ENCODE peak calls at places on chromosomes 3 and 15, in four cellular contexts. F is MM.1S, R is A549, D is glutamatergic neuron. G is an unnamed sample.

GRCh38 chr15:96593735-96594134 is 263.2 kb downstream of the NR2F2 start:
- DNase-seq in F (no peak), R (no peak), D (no peak), G (no peak)

GRCh38 chr3:46851364-46852328 is 11.6 kb downstream of the MYL3 start:
- DNase-seq in F (no peak), R (no peak), D (peak; percentile 5), G (no peak)

GRCh38 chr15:93179704-93180103 is 90.7 kb upstream of the RGMA start:
- DNase-seq in F (no peak), R (no peak), D (no peak), G (no peak)

GRCh38 chr3:129927072-129927471 is 33.6 kb upstream of the TMCC1 start:
- DNase-seq in F (no peak), R (peak; percentile 79), D (no peak), G (no peak)

GRCh38 chr3:30710017-30710416 is 103.6 kb downstream of the TGFBR2 start:
- DNase-seq in F (no peak), R (no peak), D (no peak), G (no peak)

GRCh38 chr3:108835101-108835500 is 12.5 kb downstream of the TRAT1 start:
- DNase-seq in F (no peak), R (no peak), D (no peak), G (no peak)

GRCh38 chr15:85518979-85519761 is 138.8 kb downstream of the AKAP13 start:
- DNase-seq in F (no peak), R (no peak), D (no peak), G (no peak)

GRCh38 chr3:58025406-58025805 is 17.2 kb downstream of the FLNB start:
- DNase-seq in F (no peak), R (no peak), D (no peak), G (no peak)

G was measured in HEK293T.